ENCODE peak calls at places on chromosome 11, in eight cellular contexts. E is HCT116, S is esophagus muscularis mucosa, Q is H1, M is body of pancreas, R is IMR-90, A is Peyer's patch, I is prostate gland. X is an unnamed sample. For H3K9me3, the result is how much of the 10 kb centered on the place peaks cover.

GRCh38 chr11:35352107-35352888 is 67.1 kb downstream of the SLC1A2 start:
- DNase-seq in E (no peak), S (no peak), Q (no peak), M (no peak), R (peak), A (no peak), I (no peak), X (no peak)

GRCh38 chr11:129374081-129374992 is 1.3 kb upstream of the BARX2 start:
- DNase-seq in E (no peak), S (no peak), Q (no peak), M (no peak), R (no peak), A (no peak), I (no peak), X (no peak)

GRCh38 chr11:68584097-68584496 is 100.2 kb upstream of the GAL start:
- DNase-seq in E (no peak), S (no peak), Q (peak), M (peak), R (peak), A (peak), I (no peak), X (no peak)

GRCh38 chr11:116499396-116500001 is 273.3 kb downstream of the BUD13 start:
- DNase-seq in E (peak), S (no peak), Q (peak), M (peak), R (peak), A (no peak), I (peak), X (no peak)

GRCh38 chr11:6615882-6616585 is 3.2 kb downstream of the TPP1 start:
- DNase-seq in E (no peak), S (no peak), Q (no peak), M (no peak), R (peak), A (no peak), I (no peak), X (no peak)

GRCh38 chr11:72814831-72815618 is 814 bp downstream of the ATG16L2 start:
- DNase-seq in E (peak), S (no peak), Q (no peak), M (peak), R (peak), A (peak), I (no peak), X (peak)

GRCh38 chr11:61598886-61599868 is 18.3 kb upstream of the SYT7 start:
- DNase-seq in E (no peak), S (no peak), Q (no peak), M (no peak), R (peak), A (no peak), I (no peak), X (no peak)

GRCh38 chr11:121131656-121132055 is 30.6 kb downstream of the TECTA start:
- DNase-seq in E (no peak), S (no peak), Q (no peak), M (no peak), R (no peak), A (no peak), I (no peak), X (no peak)

GRCh38 chr11:44823920-44824704 is 97.3 kb downstream of the TSPAN18 start:
- DNase-seq in E (no peak), S (no peak), Q (peak), M (no peak), R (no peak), A (no peak), I (no peak), X (no peak)

GRCh38 chr11:130888790-130889189 is 27.5 kb downstream of the SNX19 start:
- DNase-seq in E (no peak), S (no peak), Q (no peak), M (no peak), R (no peak), A (no peak), I (no peak), X (no peak)

GRCh38 chr11:65102142-65103095 is 6.4 kb downstream of the VPS51 start:
- DNase-seq in E (no peak), S (no peak), Q (no peak), M (peak), R (peak), A (no peak), I (no peak), X (no peak)

GRCh38 chr11:58928082-58928574 is 11.2 kb upstream of the GLYATL1 start:
- DNase-seq in E (no peak), S (no peak), Q (no peak), M (no peak), R (peak), A (no peak), I (no peak), X (no peak)

GRCh38 chr11:46680815-46681214 is 19.6 kb downstream of the ARHGAP1 start:
- DNase-seq in E (no peak), S (no peak), Q (no peak), M (no peak), R (no peak), A (no peak), I (no peak), X (no peak)

GRCh38 chr11:84564180-84564866 is 1062.8 kb downstream of the DLG2 start:
- DNase-seq in E (peak), S (no peak), Q (no peak), M (peak), R (peak), A (peak), I (no peak), X (no peak)

GRCh38 chr11:108733479-108734116 is 68.7 kb downstream of the DDX10 start:
- DNase-seq in E (no peak), S (no peak), Q (no peak), M (no peak), R (peak), A (no peak), I (no peak), X (no peak)

GRCh38 chr11:69539416-69540117 is 58.1 kb downstream of the LINC01488 start:
- DNase-seq in E (no peak), S (no peak), Q (no peak), M (no peak), R (no peak), A (peak), I (no peak), X (no peak)

GRCh38 chr11:86727105-86727504 is 54.7 kb upstream of the ME3 start:
- DNase-seq in E (no peak), S (no peak), Q (no peak), M (no peak), R (no peak), A (no peak), I (no peak), X (no peak)

GRCh38 chr11:101321222-101321621 is 191.6 kb upstream of the PGR start:
- DNase-seq in E (no peak), S (no peak), Q (no peak), M (no peak), R (no peak), A (no peak), I (no peak), X (no peak)

GRCh38 chr11:72661486-72661885 is 12.7 kb downstream of the PDE2A start:
- DNase-seq in E (no peak), S (no peak), Q (no peak), M (no peak), R (no peak), A (no peak), I (no peak), X (no peak)

GRCh38 chr11:11981364-11981763 is 27.1 kb downstream of the DKK3 start:
- DNase-seq in E (no peak), S (no peak), Q (no peak), M (no peak), R (no peak), A (no peak), I (no peak), X (no peak)

GRCh38 chr11:69218271-69218682 is 62.5 kb downstream of the SMIM38 start:
- DNase-seq in E (no peak), S (no peak), Q (no peak), M (peak), R (peak), A (peak), I (no peak), X (peak)

GRCh38 chr11:87137711-87138110 is 100.0 kb downstream of the TMEM135 start:
- DNase-seq in E (no peak), S (no peak), Q (no peak), M (no peak), R (peak), A (no peak), I (no peak), X (no peak)

GRCh38 chr11:79087238-79087956 is 353.4 kb downstream of the TENM4 start:
- DNase-seq in E (no peak), S (no peak), Q (peak), M (peak), R (peak), A (no peak), I (peak), X (no peak)

GRCh38 chr11:67270256-67271211 is 4.3 kb downstream of the GRK2 start:
- DNase-seq in E (no peak), S (no peak), Q (no peak), M (peak), R (no peak), A (peak), I (no peak), X (no peak)

GRCh38 chr11:107785401-107785800 is 73.2 kb downstream of the SLC35F2 start:
- DNase-seq in E (no peak), S (no peak), Q (no peak), M (no peak), R (peak), A (no peak), I (no peak), X (no peak)

GRCh38 chr11:14242733-14243132 is 116.2 kb downstream of the RRAS2 start:
- DNase-seq in E (no peak), S (no peak), Q (no peak), M (no peak), R (no peak), A (no peak), I (no peak), X (no peak)

GRCh38 chr11:116703421-116703820 is 69.4 kb downstream of the BUD13 start:
- DNase-seq in E (no peak), S (no peak), Q (no peak), M (no peak), R (no peak), A (no peak), I (no peak), X (no peak)

GRCh38 chr11:65366340-65366773 is 11.8 kb downstream of the TIGD3 start:
- DNase-seq in E (peak), S (no peak), Q (no peak), M (peak), R (peak), A (no peak), I (peak), X (no peak)

GRCh38 chr11:57638005-57638760 is 11.5 kb downstream of the YPEL4 start:
- DNase-seq in E (no peak), S (no peak), Q (peak), M (peak), R (peak), A (no peak), I (peak), X (no peak)

GRCh38 chr11:58905716-58906547 is 33.4 kb upstream of the GLYATL1 start:
- DNase-seq in E (no peak), S (peak), Q (peak), M (peak), R (peak), A (no peak), I (peak), X (no peak)

GRCh38 chr11:9710223-9710622 is 46.3 kb downstream of the SWAP70 start:
- DNase-seq in E (no peak), S (no peak), Q (no peak), M (no peak), R (no peak), A (no peak), I (no peak), X (no peak)

GRCh38 chr11:128901655-128902514 is 10.7 kb downstream of the KCNJ5 start:
- DNase-seq in E (no peak), S (no peak), Q (no peak), M (no peak), R (no peak), A (no peak), I (no peak), X (no peak)

GRCh38 chr11:128933481-128934178 is 9.0 kb downstream of the TP53AIP1 start:
- DNase-seq in E (no peak), S (no peak), Q (no peak), M (no peak), R (no peak), A (no peak), I (no peak), X (no peak)

GRCh38 chr11:70542406-70542805 is 144.1 kb downstream of the CTTN start:
- DNase-seq in E (no peak), S (no peak), Q (no peak), M (no peak), R (no peak), A (no peak), I (no peak), X (no peak)
- H3K9me3 ChIP-seq in E (under half), S (under half), Q (under half), M (under half), R (under half), A (under half), I (under half), X (under half)

DNA sequence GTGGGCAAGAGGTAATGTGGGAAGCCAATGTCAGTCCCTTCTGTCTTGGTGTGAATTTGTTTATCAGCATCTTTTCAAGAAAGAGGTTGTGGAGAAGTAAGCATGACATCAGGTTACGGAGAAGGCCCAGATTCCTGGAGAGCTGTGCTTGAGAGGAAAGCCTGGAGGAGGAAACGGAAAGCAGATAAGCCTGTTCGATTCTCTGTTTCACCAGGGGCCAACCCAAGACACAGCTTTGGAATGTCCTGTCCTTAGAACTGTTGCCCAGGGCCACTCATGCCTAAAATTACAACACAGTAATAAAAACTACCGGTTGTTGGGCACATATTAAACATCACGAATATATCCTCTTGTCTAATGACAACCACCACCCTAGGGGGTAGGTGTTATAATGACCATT is 148.5 kb downstream of the NAV2 start:
- DNase-seq in E (no peak), S (no peak), Q (no peak), M (no peak), R (no peak), A (no peak), I (no peak), X (no peak)
- TF ChIP-seq POLR2A in E (no peak), S (no peak), Q (no peak), M (no peak), R (no peak), A (no peak), I (no peak), X (no peak)

DNA sequence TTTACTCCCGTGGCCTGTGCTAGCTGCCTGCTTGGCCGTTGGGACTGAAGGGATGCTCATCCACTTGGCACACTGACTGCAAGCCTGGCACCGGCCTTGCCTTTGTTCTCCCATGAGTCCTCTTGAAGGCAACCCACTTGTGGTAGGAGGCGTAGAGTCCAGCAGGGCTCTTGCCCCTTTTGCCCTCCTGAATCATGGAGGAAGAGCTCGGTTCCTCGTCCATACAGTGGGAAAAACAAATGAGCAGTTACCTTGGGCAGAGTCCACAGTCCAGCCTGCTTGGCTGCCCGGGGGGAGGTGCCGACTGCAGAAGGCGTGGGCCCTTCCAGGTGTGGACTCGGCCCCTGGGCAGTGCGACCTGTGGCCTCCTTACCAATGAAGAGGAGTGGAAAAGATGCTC is 26.5 kb upstream of the B3GAT1 start:
- DNase-seq in E (no peak), S (no peak), Q (no peak), M (no peak), R (no peak), A (no peak), I (no peak), X (no peak)
- H3K9me3 ChIP-seq in E (under half), S (under half), Q (under half), M (under half), R (half or more), A (under half), I (under half), X (under half)

GRCh38 chr11:207213-208176 is at the start of the genes BET1L and RIC8A:
- DNase-seq in E (peak), S (peak), Q (peak), M (peak), R (peak), A (peak), I (peak), X (peak)
- TF ChIP-seq POLR2A in E (peak), S (peak), Q (peak), M (peak), R (peak), A (peak), I (peak), X (no peak)

GRCh38 chr11:97895572-97895971 is 1125.2 kb upstream of the CNTN5 start:
- DNase-seq in E (no peak), S (no peak), Q (no peak), M (no peak), R (no peak), A (no peak), I (no peak), X (no peak)
- H3K9me3 ChIP-seq in E (under half), S (under half), Q (under half), M (under half), R (under half), A (under half), I (under half), X (under half)

GRCh38 chr11:581752-582151 is 5.5 kb downstream of the PHRF1 start:
- DNase-seq in E (no peak), S (no peak), Q (no peak), M (no peak), R (no peak), A (no peak), I (no peak), X (no peak)
- TF ChIP-seq POLR2A in E (no peak), S (no peak), Q (no peak), M (no peak), R (no peak), A (no peak), I (no peak), X (no peak)

DNA sequence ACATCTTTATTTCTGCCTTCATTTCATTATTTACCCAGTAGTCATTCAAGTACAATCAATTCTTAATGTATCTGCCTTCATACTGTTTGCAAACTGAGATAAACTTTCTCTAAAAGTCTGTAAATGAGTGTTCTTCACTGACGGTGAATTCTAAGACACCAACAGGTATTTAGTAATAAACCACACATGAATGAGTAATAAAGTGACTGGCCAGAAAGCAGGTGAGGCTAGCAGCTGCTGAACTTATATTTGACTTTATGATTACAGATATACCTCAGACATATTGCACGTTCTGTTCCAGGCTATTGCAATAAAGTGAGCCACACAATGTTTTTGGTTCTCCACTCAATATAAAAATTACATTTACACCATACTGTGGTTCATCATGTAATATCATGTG is 1894.0 kb upstream of the RAG2 start:
- DNase-seq in E (no peak), S (no peak), Q (no peak), M (no peak), R (no peak), A (no peak), I (no peak), X (no peak)
- H3K9me3 ChIP-seq in E (under half), S (under half), Q (under half), M (under half), R (under half), A (under half), I (under half), X (under half)